ENCODE peak calls at places on chromosomes 4 and X, in nine cellular contexts. V, I, X, W, Z, E, S, T and C are unnamed samples.
A peak's percentile ranks its signal among the peaks of the same experiment; 100 is the strongest.

GRCh38 chr4:137393043-137393442 is 139.3 kb downstream of the PCDH18 start:
- DNase-seq in Z (no peak), V (peak; percentile 17), X (no peak), S (no peak), I (no peak), T (no peak), W (no peak), E (no peak), C (no peak)

GRCh38 chr4:107708225-107708624 is 11.8 kb downstream of the PAPSS1 start:
- DNase-seq in T (no peak), E (no peak), W (no peak), I (no peak), X (no peak), S (no peak), V (no peak), Z (no peak), C (no peak)

GRCh38 chr4:25235401-25235800 is 1.6 kb downstream of the PI4K2B start:
- DNase-seq in V (no peak), I (no peak), E (no peak), S (no peak), W (no peak), X (no peak), T (no peak), Z (no peak), C (no peak)

GRCh38 chrX:41723821-41724220 is at the start of gene GPR82:
- DNase-seq in E (no peak), Z (no peak), S (no peak), V (no peak), I (no peak), T (no peak), X (no peak), W (no peak), C (no peak)

GRCh38 chrX:9706426-9706825 is 59.2 kb downstream of the GPR143 start:
- DNase-seq in V (no peak), T (no peak), S (no peak), W (no peak), E (no peak), Z (no peak), I (no peak), X (no peak), C (no peak)

GRCh38 chr4:8494983-8495548 is 54.5 kb downstream of the TRMT44 start:
- DNase-seq in E (no peak), W (no peak), I (no peak), S (no peak), Z (no peak), T (no peak), X (no peak), V (no peak), C (no peak)

GRCh38 chrX:116272328-116272727 is 101.8 kb downstream of the AGTR2 start:
- DNase-seq in Z (no peak), T (no peak), X (peak; percentile 31), S (no peak), W (peak; percentile 11), I (no peak), V (no peak), E (no peak), C (no peak)

GRCh38 chr4:95701500-95701899 is 138.4 kb upstream of the PDHA2 start:
- DNase-seq in I (no peak), X (peak; percentile 84), T (no peak), W (peak; percentile 15), V (no peak), Z (no peak), S (no peak), E (no peak), C (no peak)

GRCh38 chrX:38634665-38635064 is 73.3 kb downstream of the TSPAN7 start:
- DNase-seq in V (no peak), T (no peak), S (no peak), Z (no peak), I (no peak), E (no peak), W (no peak), X (no peak), C (no peak)

GRCh38 chr4:114599231-114600065 is 841 bp downstream of the UGT8 start:
- DNase-seq in S (no peak), E (no peak), V (no peak), T (no peak), W (peak; percentile 78), Z (no peak), X (no peak), I (no peak), C (peak; percentile 2)

GRCh38 chr4:127138586-127138985 is 494.2 kb upstream of the INTU start:
- DNase-seq in E (no peak), S (no peak), X (no peak), T (no peak), Z (no peak), I (no peak), V (no peak), W (no peak), C (no peak)
- H3K27ac ChIP-seq in E (no peak overlapping the region), S (no peak overlapping the region), X (no peak overlapping the region), T (no peak overlapping the region), Z (no peak overlapping the region), I (no peak overlapping the region), V (no peak overlapping the region), W (no peak overlapping the region), C (no peak overlapping the region)

GRCh38 chrX:23901065-23901464 is 6.7 kb downstream of the APOO start:
- DNase-seq in I (no peak), W (no peak), E (no peak), V (no peak), S (no peak), Z (no peak), X (peak; percentile 74), T (no peak), C (no peak)
- H3K27ac ChIP-seq in I (peak overlapping the region; percentile 10), W (no peak overlapping the region), E (peak overlapping the region; percentile 71), V (peak overlapping the region; percentile 81), S (no peak overlapping the region), Z (peak overlapping the region; percentile 6), X (peak overlapping the region; percentile 90), T (peak overlapping the region; percentile 15), C (peak overlapping the region; percentile 71)

GRCh38 chrX:49054073-49054762 is 4.6 kb upstream of the CCDC120 start:
- DNase-seq in V (no peak), S (no peak), T (no peak), W (no peak), X (no peak), Z (no peak), E (no peak), I (no peak), C (no peak)
- H3K27ac ChIP-seq in V (peak overlapping the region; percentile 82), S (no peak overlapping the region), T (peak overlapping the region; percentile 79), W (no peak overlapping the region), X (no peak overlapping the region), Z (peak overlapping the region; percentile 93), E (no peak overlapping the region), I (peak overlapping the region; percentile 47), C (peak overlapping the region; percentile 88)

DNA sequence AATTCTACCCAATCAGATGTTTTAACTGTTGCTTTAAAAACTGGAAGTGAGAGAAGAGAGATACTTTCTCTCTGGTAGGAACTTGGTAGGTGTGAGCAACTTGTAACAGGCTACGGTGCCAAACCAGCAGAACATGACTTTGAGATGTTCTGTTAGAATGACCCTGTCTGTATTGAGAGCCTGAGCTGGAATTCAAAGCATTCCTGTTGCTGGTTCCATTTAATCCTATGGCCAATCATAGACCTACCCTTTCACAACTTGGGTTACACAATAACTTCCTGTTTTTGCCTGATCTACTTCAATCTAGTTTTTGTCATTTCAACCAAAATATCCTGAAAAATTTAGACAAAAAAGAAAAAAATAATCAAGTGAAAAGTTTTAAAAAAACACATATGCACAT is 1.7 kb upstream of the PRRG1 start:
- DNase-seq in W (peak; percentile 13), Z (no peak), E (no peak), I (no peak), V (no peak), S (no peak), T (no peak), X (no peak), C (no peak)
- H3K27ac ChIP-seq in W (no peak overlapping the region), Z (no peak overlapping the region), E (no peak overlapping the region), I (no peak overlapping the region), V (peak overlapping the region; percentile 93), S (no peak overlapping the region), T (no peak overlapping the region), X (no peak overlapping the region), C (no peak overlapping the region)

GRCh38 chrX:6640727-6641126 is 105.8 kb upstream of the VCX3A start:
- DNase-seq in T (no peak), X (no peak), V (no peak), S (no peak), E (no peak), W (no peak), I (no peak), Z (no peak), C (no peak)

GRCh38 chrX:6645216-6645615 is 110.3 kb upstream of the VCX3A start:
- DNase-seq in T (no peak), E (no peak), I (no peak), W (no peak), Z (no peak), V (no peak), S (no peak), X (no peak), C (no peak)

GRCh38 chrX:6644411-6644810 is 109.5 kb upstream of the VCX3A start:
- DNase-seq in E (no peak), S (no peak), Z (no peak), X (no peak), T (no peak), I (no peak), V (no peak), W (peak; percentile 37), C (no peak)
- H3K27ac ChIP-seq in E (no peak overlapping the region), S (no peak overlapping the region), Z (no peak overlapping the region), X (no peak overlapping the region), T (no peak overlapping the region), I (no peak overlapping the region), V (no peak overlapping the region), W (no peak overlapping the region), C (no peak overlapping the region)

GRCh38 chr4:128831526-128832252 is 22.2 kb downstream of the JADE1 start:
- DNase-seq in E (no peak), X (no peak), I (no peak), W (peak; percentile 58), Z (no peak), S (no peak), T (no peak), V (no peak), C (no peak)
- H3K27ac ChIP-seq in E (peak overlapping the region; percentile 47), X (no peak overlapping the region), I (no peak overlapping the region), W (peak overlapping the region; percentile 82), Z (peak overlapping the region; percentile 18), S (no peak overlapping the region), T (peak overlapping the region; percentile 61), V (peak overlapping the region; percentile 68), C (no peak overlapping the region)

GRCh38 chr4:41079871-41080565 is 134.3 kb downstream of the APBB2 start:
- DNase-seq in Z (no peak), S (no peak), X (no peak), I (no peak), W (no peak), E (no peak), V (no peak), T (no peak), C (no peak)
- H3K27ac ChIP-seq in Z (no peak overlapping the region), S (peak overlapping the region; percentile 92), X (no peak overlapping the region), I (peak overlapping the region; percentile 90), W (peak overlapping the region; percentile 33), E (no peak overlapping the region), V (no peak overlapping the region), T (no peak overlapping the region), C (no peak overlapping the region)